ENCODE peak calls at places on chromosome 22, in ten cellular contexts. W is epithelial cell of esophagus; G is naive B cell; M is T-cell; S is naive thymus-derived CD8-positive, alpha-beta T cell; N is non-pigmented ciliary epithelial cell; C is activated CD4-positive, alpha-beta T cell treated with anti-CD3 and anti-CD28 coated beads, Interleukin-2, amount 50 U/mL, for 48 hours; T is GM23338; J is activated CD8-positive, alpha-beta T cell treated with anti-CD3 and anti-CD28 coated beads for 36 hours; Q is activated T-helper 9 cell treated with anti-CD3 and anti-CD28 coated beads, Interleukin-2, amount 50 U/mL, for 16 hours. F is an unnamed sample.

GRCh38 chr22:49403102-49403501 is 424.6 kb downstream of the BRD1 start:
- DNase-seq in J (no peak), N (no peak), C (no peak), T (no peak), S (no peak), M (no peak), G (no peak), W (no peak), Q (no peak), F (no peak)

GRCh38 chr22:23450434-23450795 is 129.7 kb downstream of the IGLL1 start:
- DNase-seq in G (no peak), T (no peak), J (no peak), S (no peak), Q (no peak), W (no peak), M (no peak), N (no peak), C (no peak), F (no peak)

GRCh38 chr22:43554694-43555365 is 143.0 kb downstream of the MPPED1 start:
- DNase-seq in Q (no peak), C (no peak), G (no peak), N (no peak), W (no peak), T (no peak), M (no peak), S (no peak), J (no peak), F (no peak)

GRCh38 chr22:37243402-37244113 is 511 bp downstream of the RAC2 start:
- DNase-seq in S (no peak), C (peak; percentile 33), M (no peak), W (no peak), J (peak; percentile 49), Q (no peak), N (no peak), G (no peak), T (no peak), F (no peak)

GRCh38 chr22:46275455-46276129 is 7.8 kb downstream of the TTC38 start:
- DNase-seq in S (no peak), W (no peak), T (no peak), M (no peak), G (no peak), Q (no peak), C (no peak), J (no peak), N (no peak), F (no peak)

GRCh38 chr22:42292726-42293520 is 22.5 kb upstream of the TCF20 start:
- DNase-seq in J (no peak), T (no peak), S (no peak), N (no peak), W (no peak), M (no peak), Q (no peak), G (no peak), C (no peak), F (no peak)

GRCh38 chr22:23075525-23076216 is 5.4 kb downstream of the GNAZ start:
- DNase-seq in T (no peak), M (no peak), Q (no peak), W (no peak), G (no peak), N (no peak), S (no peak), J (no peak), C (no peak), F (no peak)

GRCh38 chr22:40838486-40838885 is 18.0 kb downstream of the ST13 start:
- DNase-seq in T (no peak), J (no peak), S (no peak), G (no peak), N (no peak), Q (no peak), W (no peak), M (no peak), C (no peak), F (no peak)

GRCh38 chr22:26658671-26659478 is 1.5 kb downstream of the MIAT start:
- DNase-seq in N (peak; percentile 85), W (peak; percentile 97), C (peak; percentile 83), T (peak; percentile 99), G (peak; percentile 23), J (peak; percentile 93), M (peak; percentile 58), S (peak; percentile 64), Q (peak; percentile 76), F (peak; percentile 94)

GRCh38 chr22:42754658-42755057 is 34.0 kb upstream of the A4GALT start:
- DNase-seq in N (no peak), G (no peak), Q (no peak), T (no peak), J (no peak), C (no peak), W (peak; percentile 58), M (no peak), S (no peak), F (no peak)

GRCh38 chr22:20444325-20444724 is 6.7 kb upstream of the SCARF2 start:
- DNase-seq in G (no peak), W (no peak), T (no peak), M (no peak), S (no peak), J (no peak), C (no peak), Q (no peak), N (no peak), F (no peak)

GRCh38 chr22:24337894-24338645 is 67.4 kb downstream of the SPECC1L start:
- DNase-seq in S (no peak), W (no peak), J (no peak), N (no peak), Q (no peak), C (no peak), M (no peak), G (no peak), T (peak; percentile 47), F (no peak)

GRCh38 chr22:44191036-44191454 is 10.3 kb downstream of the PARVG start:
- DNase-seq in M (no peak), N (no peak), T (no peak), J (peak; percentile 88), Q (no peak), W (peak; percentile 25), G (peak; percentile 62), C (peak; percentile 52), S (no peak), F (no peak)

GRCh38 chr22:40509401-40510134 is 127.0 kb downstream of the MRTFA start:
- DNase-seq in T (no peak), Q (no peak), J (no peak), M (no peak), N (peak; percentile 63), S (no peak), W (peak; percentile 83), G (no peak), C (no peak), F (no peak)

GRCh38 chr22:49687333-49687732 is 140.3 kb downstream of the BRD1 start:
- DNase-seq in W (no peak), N (no peak), M (no peak), C (no peak), J (no peak), T (no peak), G (no peak), Q (no peak), S (no peak), F (no peak)

GRCh38 chr22:49101225-49101624 is 726.4 kb downstream of the BRD1 start:
- DNase-seq in G (no peak), C (no peak), Q (no peak), W (no peak), S (no peak), J (no peak), T (no peak), M (no peak), N (no peak), F (no peak)

GRCh38 chr22:29300807-29301601 is 5.4 kb upstream of the GAS2L1 start:
- DNase-seq in G (no peak), C (no peak), J (no peak), M (no peak), T (peak; percentile 30), N (no peak), S (no peak), Q (no peak), W (no peak), F (no peak)

GRCh38 chr22:23385301-23386244 is 194.5 kb downstream of the IGLL1 start:
- DNase-seq in S (peak; percentile 75), C (peak; percentile 87), J (peak; percentile 87), N (peak; percentile 30), M (peak; percentile 68), G (peak; percentile 65), W (peak; percentile 82), Q (peak; percentile 68), T (peak; percentile 83), F (peak; percentile 85)

GRCh38 chr22:37234736-37235711 is 9.0 kb downstream of the RAC2 start:
- DNase-seq in W (peak; percentile 33), C (no peak), N (no peak), J (peak; percentile 29), T (no peak), G (no peak), S (no peak), M (no peak), Q (no peak), F (no peak)

GRCh38 chr22:27467039-27467438 is 334.5 kb downstream of the MN1 start:
- DNase-seq in W (no peak), T (no peak), M (no peak), J (no peak), S (no peak), G (no peak), Q (no peak), C (no peak), N (no peak), F (no peak)

GRCh38 chr22:19756288-19757128 is 4.1 kb upstream of the TBX1 start:
- DNase-seq in N (no peak), C (peak; percentile 68), J (peak; percentile 71), S (peak; percentile 64), Q (peak; percentile 57), T (peak; percentile 73), M (peak; percentile 45), W (peak; percentile 82), G (peak; percentile 44), F (peak; percentile 74)

F was measured in neural progenitor cell.